ENCODE peak calls at places on chromosomes 3 and 15, in eight cellular contexts. D is A172, V is Caki2, W is NCI-H1694, L is NCI-H524, F is T-helper 2 cell, X is HuH-7.5, R is NCI-H510A. K is an unnamed sample.

GRCh38 chr3:101635954-101636798 is 40.8 kb downstream of the ZBTB11 start:
- DNase-seq in L (peak), V (peak), D (peak), X (peak), F (peak), W (peak), R (peak), K (peak)

GRCh38 chr3:179071161-179071568 is 444 bp downstream of the ZMAT3 start:
- DNase-seq in L (peak), V (no peak), R (no peak), W (peak), F (peak), X (peak), D (peak), K (no peak)

GRCh38 chr15:44087578-44088190 is 107.4 kb downstream of the FRMD5 start:
- DNase-seq in V (peak), F (no peak), R (no peak), W (no peak), D (peak), X (no peak), L (no peak), K (no peak)

GRCh38 chr3:112629425-112629824 is 11.5 kb downstream of the CCDC80 start:
- DNase-seq in D (peak), W (no peak), X (no peak), F (no peak), R (no peak), V (peak), L (peak), K (peak)

GRCh38 chr15:100944237-100944875 is 25.2 kb downstream of the LRRK1 start:
- DNase-seq in R (no peak), L (no peak), W (no peak), V (no peak), F (no peak), X (no peak), D (no peak), K (no peak)

GRCh38 chr3:141386611-141387110 is 18.4 kb downstream of the ZBTB38 start:
- DNase-seq in R (no peak), X (no peak), L (peak), V (no peak), W (peak), F (no peak), D (no peak), K (no peak)

GRCh38 chr3:127817331-127817821 is 4.9 kb downstream of the MGLL start:
- DNase-seq in D (peak), R (no peak), X (peak), L (no peak), V (peak), W (no peak), F (no peak), K (no peak)

GRCh38 chr15:101528108-101528916 is 38.8 kb upstream of the PCSK6 start:
- DNase-seq in W (no peak), R (no peak), V (no peak), L (no peak), X (peak), D (no peak), F (no peak), K (no peak)

GRCh38 chr3:162538466-162538865 is 1041.9 kb downstream of the OTOL1 start:
- DNase-seq in R (no peak), L (peak), W (no peak), F (no peak), D (no peak), V (no peak), X (no peak), K (no peak)

GRCh38 chr15:88571153-88572029 is 24.9 kb upstream of the DET1 start:
- DNase-seq in W (no peak), R (no peak), F (no peak), D (no peak), X (no peak), V (no peak), L (peak), K (no peak)

GRCh38 chr15:89845305-89845893 is 30.7 kb upstream of the ANPEP start:
- DNase-seq in F (no peak), W (no peak), L (no peak), V (peak), R (no peak), D (peak), X (no peak), K (no peak)

GRCh38 chr3:20099020-20099539 is 58.8 kb downstream of the KAT2B start:
- DNase-seq in D (no peak), V (no peak), X (no peak), L (no peak), F (no peak), R (no peak), W (no peak), K (no peak)

GRCh38 chr3:129576514-129577345 is 29.7 kb downstream of the PLXND1 start:
- DNase-seq in D (no peak), F (peak), X (peak), L (no peak), V (no peak), R (peak), W (peak), K (no peak)

GRCh38 chr15:34855893-34856292 is 60.5 kb upstream of the ACTC1 start:
- DNase-seq in W (no peak), D (peak), V (peak), L (no peak), X (no peak), F (no peak), R (no peak), K (peak)

GRCh38 chr15:66603301-66604179 is 37.7 kb upstream of the LCTL start:
- DNase-seq in D (peak), W (peak), R (no peak), X (peak), F (peak), L (peak), V (peak), K (peak)

GRCh38 chr3:153704115-153704514 is 417.1 kb upstream of the ARHGEF26 start:
- DNase-seq in F (no peak), V (no peak), D (no peak), L (no peak), X (no peak), R (no peak), W (no peak), K (no peak)

GRCh38 chr3:129745253-129745652 is 138.8 kb upstream of the PLXND1 start:
- DNase-seq in D (no peak), V (no peak), W (no peak), L (peak), R (no peak), X (no peak), F (no peak), K (peak)

GRCh38 chr15:101781927-101782326 is 21.4 kb upstream of the OR4F6 start:
- DNase-seq in W (no peak), X (no peak), L (no peak), F (no peak), R (no peak), D (no peak), V (peak), K (no peak)

GRCh38 chr3:54970895-54971294 is 43.0 kb upstream of the LRTM1 start:
- DNase-seq in F (no peak), D (peak), L (no peak), X (no peak), V (no peak), W (no peak), R (no peak), K (no peak)

GRCh38 chr3:87268646-87269211 is 7.7 kb downstream of the POU1F1 start:
- DNase-seq in R (no peak), X (no peak), F (no peak), V (no peak), W (no peak), D (no peak), L (no peak), K (no peak)

GRCh38 chr3:28008235-28008634 is 233.2 kb upstream of the CMC1 start:
- DNase-seq in X (no peak), D (no peak), R (no peak), L (no peak), W (no peak), V (no peak), F (no peak), K (no peak)

GRCh38 chr3:106006001-106006400 is 137.2 kb upstream of the CBLB start:
- DNase-seq in L (no peak), R (no peak), X (no peak), W (no peak), F (no peak), D (peak), V (no peak), K (no peak)

GRCh38 chr15:89749059-89749458 is 2.0 kb downstream of the MESP1 start:
- DNase-seq in W (no peak), F (no peak), X (no peak), L (no peak), R (no peak), D (no peak), V (no peak), K (no peak)

GRCh38 chr15:40358492-40359353 is 704 bp downstream of the DISP2 start:
- DNase-seq in F (no peak), R (no peak), L (peak), D (no peak), V (no peak), W (peak), X (no peak), K (no peak)

GRCh38 chr3:120144267-120144666 is 50.0 kb upstream of the GSK3B start:
- DNase-seq in F (no peak), X (peak), W (no peak), D (peak), V (peak), L (no peak), R (no peak), K (no peak)

GRCh38 chr3:11995061-11995460 is 9.1 kb upstream of the SYN2 start:
- DNase-seq in X (no peak), V (no peak), L (peak), R (peak), D (no peak), W (peak), F (no peak), K (no peak)

GRCh38 chr3:128082545-128082944 is 30.3 kb downstream of the SEC61A1 start:
- DNase-seq in X (no peak), F (no peak), R (no peak), V (no peak), D (no peak), W (no peak), L (no peak), K (no peak)

GRCh38 chr3:127684871-127685707 is 12.3 kb downstream of the ABTB1 start:
- DNase-seq in V (no peak), X (no peak), L (no peak), W (no peak), R (no peak), F (no peak), D (no peak), K (no peak)

GRCh38 chr3:50292924-50293801 is 934 bp upstream of the IFRD2 start:
- DNase-seq in W (no peak), X (no peak), F (no peak), L (peak), D (no peak), V (no peak), R (no peak), K (no peak)

K was measured in NCI-H446 treated with DMSO at 0.1 percent for 48 hours.